ENCODE peak calls at places on chromosomes 12 and 14, in four cellular contexts. X, L, P and K are unnamed samples.

GRCh38 chr12:113418213-113418879 is 3.8 kb upstream of the SDSL start:
- DNase-seq in X (no peak), L (no peak), P (peak; percentile 63), K (no peak)

GRCh38 chr12:93108958-93109357 is 179.9 kb upstream of the EEA1 start:
- DNase-seq in X (no peak), L (no peak), P (peak; percentile 64), K (no peak)

GRCh38 chr12:93776581-93777018 is 99.4 kb downstream of the CRADD start:
- DNase-seq in X (no peak), L (no peak), P (peak; percentile 94), K (no peak)

GRCh38 chr12:108899145-108899544 is 19.3 kb downstream of the DAO start:
- DNase-seq in X (no peak), L (no peak), P (no peak), K (no peak)

GRCh38 chr12:32451816-32452215 is 52.5 kb downstream of the FGD4 start:
- DNase-seq in X (no peak), L (no peak), P (no peak), K (no peak)

GRCh38 chr12:95164656-95165055 is 52.6 kb downstream of the FGD6 start:
- DNase-seq in X (no peak), L (no peak), P (peak; percentile 58), K (no peak)

GRCh38 chr14:60944206-60944605 is 36.7 kb downstream of the TRMT5 start:
- DNase-seq in X (no peak), L (no peak), P (peak; percentile 44), K (no peak)

GRCh38 chr14:23057757-23058653 is 685 bp upstream of the CDH24 start:
- DNase-seq in X (peak; percentile 95), L (peak; percentile 59), P (peak; percentile 86), K (peak; percentile 90)

DNA sequence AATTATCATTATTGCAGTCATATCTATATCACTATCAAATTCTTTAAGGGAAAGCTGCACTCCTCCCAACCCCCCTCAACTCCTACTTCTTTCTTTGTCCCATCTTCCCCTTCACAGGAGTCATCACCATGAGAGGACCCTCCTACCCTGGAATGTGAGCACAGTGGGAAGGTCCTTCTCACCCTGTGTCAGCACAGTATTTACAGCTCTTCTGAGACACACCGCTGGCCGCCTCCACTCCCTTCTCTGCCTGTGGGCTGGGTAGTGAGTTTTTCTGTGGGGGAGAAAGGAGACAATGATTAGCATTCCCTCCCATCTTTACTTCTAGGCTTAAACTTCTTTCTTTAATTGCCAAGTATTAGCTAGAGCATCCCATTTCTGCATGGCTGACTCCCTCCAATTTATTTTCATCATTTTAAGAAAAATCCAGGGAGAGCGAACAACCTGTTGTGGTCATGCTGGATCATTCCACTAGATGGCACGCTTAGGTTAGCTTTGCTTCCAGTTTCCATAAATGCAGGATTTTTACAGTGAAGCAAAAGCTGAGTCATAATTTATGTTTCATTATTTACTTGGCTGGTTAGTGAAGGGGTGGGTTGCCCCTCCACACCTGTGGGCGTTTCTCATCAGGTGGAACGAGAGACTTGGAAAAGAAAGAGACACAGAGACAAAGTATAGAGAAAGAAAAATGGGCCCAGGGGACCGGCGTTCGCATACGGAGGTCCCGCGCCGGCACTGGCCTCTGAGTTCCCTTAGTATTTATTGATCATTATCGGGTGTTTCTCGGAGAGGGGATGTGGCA is 188.5 kb downstream of the ALX1 start:
- DNase-seq in X (peak; percentile 28), L (peak; percentile 39), P (peak; percentile 82), K (peak; percentile 55)
- TF ChIP-seq CTCF in X (peak; percentile 78), L (peak; percentile 70), P (peak; percentile 89), K (peak; percentile 80)

GRCh38 chr14:105398044-105398725 is at the start of gene TEX22:
- DNase-seq in X (peak; percentile 98), L (peak; percentile 24), P (peak; percentile 81), K (peak; percentile 96)
- TF ChIP-seq CTCF in X (peak; percentile 33), L (no peak), P (peak; percentile 9), K (peak; percentile 23)

GRCh38 chr14:89040438-89041244 is 216.2 kb downstream of the TTC8 start:
- DNase-seq in X (peak; percentile 75), L (no peak), P (peak; percentile 93), K (peak; percentile 80)
- TF ChIP-seq CTCF in X (peak; percentile 98), L (peak; percentile 99), P (peak; percentile 97), K (peak; percentile 95)

DNA sequence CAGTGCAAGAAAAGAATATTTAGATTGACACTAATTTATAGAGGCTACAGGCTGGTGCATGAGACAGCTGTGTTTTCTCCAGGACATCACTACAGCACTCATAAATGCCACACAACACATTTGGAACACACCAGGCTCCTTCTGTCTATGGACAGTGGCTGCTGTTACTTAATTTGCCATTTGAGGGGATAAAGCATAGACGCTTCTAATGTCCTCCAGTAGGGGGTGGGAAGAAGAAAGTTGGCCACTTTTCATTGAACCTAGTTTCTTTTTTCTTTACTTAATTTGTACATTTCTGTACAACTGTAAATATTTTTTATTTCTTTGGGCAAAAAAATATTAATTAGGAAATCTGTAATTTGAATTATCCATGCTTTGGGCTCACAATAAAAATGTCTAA is 12.4 kb upstream of the RTN1 start:
- DNase-seq in X (no peak), L (no peak), P (peak; percentile 3), K (no peak)
- TF ChIP-seq CTCF in X (no peak), L (peak; percentile 35), P (peak; percentile 46), K (no peak)

DNA sequence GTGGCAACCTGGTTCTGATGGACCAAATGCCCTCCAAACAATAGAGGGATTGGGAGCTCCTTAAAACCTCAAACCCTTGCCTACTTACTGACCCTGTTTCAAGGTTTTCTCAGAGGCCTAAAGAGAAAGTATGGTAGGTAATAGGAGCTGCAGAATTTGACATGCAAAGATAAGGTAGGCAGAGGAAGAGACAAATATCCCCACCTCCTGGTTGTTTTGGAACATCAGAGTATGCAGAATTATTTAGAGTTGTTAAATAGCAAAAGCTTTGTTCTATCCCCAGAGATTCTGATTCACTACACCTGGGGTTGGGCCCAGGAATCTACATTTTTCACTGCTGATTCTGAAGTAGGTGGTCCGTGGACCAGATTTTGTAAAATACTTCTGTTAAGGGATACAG is 421.2 kb downstream of the SOX5 start:
- DNase-seq in X (no peak), L (no peak), P (no peak), K (no peak)
- TF ChIP-seq CTCF in X (no peak), L (no peak), P (no peak), K (no peak)

DNA sequence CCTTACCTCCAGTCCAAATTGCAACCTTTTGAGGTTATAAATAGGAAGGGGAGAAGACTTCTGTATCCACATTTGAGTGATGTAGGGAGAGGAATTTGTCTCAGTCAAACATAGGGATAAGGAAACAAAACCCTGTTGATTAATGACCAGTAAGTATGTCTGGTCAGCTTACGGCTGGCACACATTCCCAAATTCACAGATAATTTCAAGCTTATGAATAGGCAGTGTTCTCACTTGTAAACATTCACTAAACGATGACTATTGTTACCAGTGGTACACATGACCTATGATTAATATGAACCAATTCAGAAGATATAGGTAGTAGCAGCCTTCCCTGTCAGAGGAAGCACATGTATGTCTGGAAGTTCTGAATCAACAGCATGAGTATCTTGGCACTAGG is 33.0 kb upstream of the SLC5A8 start:
- DNase-seq in X (no peak), L (no peak), P (no peak), K (no peak)
- TF ChIP-seq CTCF in X (no peak), L (no peak), P (no peak), K (no peak)

GRCh38 chr12:43942379-43942778 is 106.5 kb downstream of the TMEM117 start:
- DNase-seq in X (no peak), L (no peak), P (no peak), K (no peak)

DNA sequence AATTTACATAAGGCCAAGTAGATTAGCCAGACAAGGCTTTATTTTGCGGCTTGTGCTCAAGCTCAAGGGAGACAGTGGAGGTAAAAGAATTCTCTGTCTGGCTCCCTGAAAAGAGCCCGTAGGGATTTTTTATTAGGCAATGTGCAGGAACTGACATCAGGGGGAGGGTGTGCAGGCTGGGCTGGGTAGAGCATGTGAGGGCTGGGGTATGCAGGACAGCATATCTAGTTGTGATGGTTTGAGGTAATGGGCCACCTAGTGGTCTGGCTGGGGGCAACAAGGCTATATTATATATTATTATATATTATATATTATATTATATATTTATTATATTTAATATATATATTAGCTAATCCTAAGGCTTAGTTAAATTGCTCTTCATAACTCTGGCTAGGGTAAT is 102.1 kb downstream of the TMEM117 start:
- DNase-seq in X (no peak), L (no peak), P (peak; percentile 17), K (no peak)
- TF ChIP-seq CTCF in X (peak; percentile 12), L (peak; percentile 22), P (peak; percentile 34), K (no peak)